ENCODE peak calls at places on chromosomes 1 and 21, in five cellular contexts. R, X, T, Z and P are unnamed samples. For H3K27me3 and H3K4me1, the result is how much of the 10 kb centered on the place peaks cover.

GRCh38 chr1:224427346-224427745 is 7.3 kb downstream of the WDR26 start:
- DNase-seq in R (no peak), X (no peak), T (no peak), Z (no peak), P (no peak)

GRCh38 chr1:35202048-35202719 is 9.2 kb upstream of the SFPQ start:
- DNase-seq in R (peak), X (no peak), T (peak), Z (peak), P (no peak)

GRCh38 chr21:9759972-9760371 is 761.4 kb upstream of the TPTE start:
- DNase-seq in R (no peak), X (no peak), T (no peak), Z (no peak), P (no peak)

GRCh38 chr1:181601186-181601950 is 118.1 kb downstream of the CACNA1E start:
- DNase-seq in R (no peak), X (no peak), T (no peak), Z (no peak), P (no peak)

GRCh38 chr21:44011123-44011773 is 861 bp upstream of the TRAPPC10 start:
- DNase-seq in R (no peak), X (no peak), T (no peak), Z (no peak), P (no peak)

GRCh38 chr1:14934867-14935266 is 218.7 kb upstream of the TMEM51 start:
- DNase-seq in R (no peak), X (no peak), T (no peak), Z (no peak), P (no peak)

GRCh38 chr1:175822575-175822974 is 79.2 kb upstream of the TNR start:
- DNase-seq in R (no peak), X (no peak), T (no peak), Z (no peak), P (no peak)

GRCh38 chr1:30316056-30316455 is 407.3 kb downstream of the MATN1 start:
- DNase-seq in R (no peak), X (no peak), T (no peak), Z (no peak), P (no peak)

GRCh38 chr1:32241011-32241763 is 5.8 kb upstream of the FAM167B start:
- DNase-seq in R (no peak), X (peak), T (peak), Z (peak), P (no peak)

GRCh38 chr1:57400041-57400440 is 23.8 kb downstream of the DAB1 start:
- DNase-seq in R (no peak), X (no peak), T (no peak), Z (no peak), P (no peak)

GRCh38 chr1:245453556-245453955 is 298.8 kb downstream of the KIF26B start:
- DNase-seq in R (no peak), X (no peak), T (no peak), Z (no peak), P (no peak)

GRCh38 chr1:171188388-171189266 is 3.5 kb downstream of the FMO2 start:
- DNase-seq in R (peak), X (no peak), T (peak), Z (no peak), P (no peak)

GRCh38 chr1:42456754-42457089 is 379 bp downstream of the PPCS start:
- DNase-seq in R (no peak), X (no peak), T (no peak), Z (no peak), P (no peak)

GRCh38 chr1:115281143-115281542 is 56.9 kb downstream of the NGF start:
- DNase-seq in R (no peak), X (no peak), T (no peak), Z (no peak), P (no peak)

GRCh38 chr1:206953126-206953525 is 6.9 kb upstream of the PIGR start:
- DNase-seq in R (no peak), X (no peak), T (no peak), Z (no peak), P (no peak)

GRCh38 chr1:167516404-167517388 is 1.6 kb downstream of the CD247 start:
- DNase-seq in R (no peak), X (no peak), T (no peak), Z (no peak), P (no peak)

GRCh38 chr1:157101196-157101595 is 1.6 kb upstream of the ETV3L start:
- DNase-seq in R (no peak), X (no peak), T (no peak), Z (no peak), P (no peak)

GRCh38 chr1:178531897-178532296 is 19.0 kb downstream of the TEX35 start:
- DNase-seq in R (no peak), X (no peak), T (peak), Z (no peak), P (no peak)

GRCh38 chr1:45518910-45519309 is 2.8 kb downstream of the PRDX1 start:
- DNase-seq in R (no peak), X (no peak), T (no peak), Z (no peak), P (no peak)

GRCh38 chr1:235588916-235589515 is 60.6 kb downstream of the GNG4 start:
- DNase-seq in R (no peak), X (no peak), T (peak), Z (no peak), P (no peak)

GRCh38 chr1:108817016-108817415 is 39.9 kb downstream of the AKNAD1 start:
- DNase-seq in R (no peak), X (no peak), T (peak), Z (no peak), P (no peak)

GRCh38 chr1:177246710-177247588 is 76.2 kb downstream of the BRINP2 start:
- DNase-seq in R (no peak), X (no peak), T (no peak), Z (no peak), P (no peak)

GRCh38 chr1:31723828-31724359 is 20.1 kb upstream of the COL16A1 start:
- DNase-seq in R (no peak), X (peak), T (peak), Z (peak), P (no peak)

GRCh38 chr1:168441745-168442144 is 102.1 kb downstream of the XCL2 start:
- DNase-seq in R (no peak), X (no peak), T (no peak), Z (no peak), P (no peak)

GRCh38 chr21:39688010-39688409 is 57.0 kb upstream of the IGSF5 start:
- DNase-seq in R (no peak), X (no peak), T (no peak), Z (no peak), P (no peak)

GRCh38 chr1:194517567-194517966 is 1331.2 kb upstream of the B3GALT2 start:
- DNase-seq in R (no peak), X (no peak), T (no peak), Z (no peak), P (no peak)

GRCh38 chr1:202806845-202807366 is 1.3 kb downstream of the KDM5B start:
- DNase-seq in R (no peak), X (peak), T (peak), Z (no peak), P (no peak)

GRCh38 chr1:222243902-222244301 is 304.0 kb downstream of the HHIPL2 start:
- DNase-seq in R (peak), X (no peak), T (no peak), Z (no peak), P (peak)

GRCh38 chr1:220527279-220528048 is 472 bp upstream of the MARK1 start:
- DNase-seq in R (no peak), X (peak), T (peak), Z (no peak), P (no peak)

GRCh38 chr1:220529530-220529920 is 1.6 kb downstream of the MARK1 start:
- DNase-seq in R (no peak), X (no peak), T (no peak), Z (no peak), P (no peak)

GRCh38 chr1:220528049-220528678 is at the start of gene MARK1:
- DNase-seq in R (no peak), X (peak), T (peak), Z (no peak), P (peak)

GRCh38 chr1:220526294-220526693 is 1.6 kb upstream of the MARK1 start:
- DNase-seq in R (no peak), X (no peak), T (no peak), Z (no peak), P (no peak)

DNA sequence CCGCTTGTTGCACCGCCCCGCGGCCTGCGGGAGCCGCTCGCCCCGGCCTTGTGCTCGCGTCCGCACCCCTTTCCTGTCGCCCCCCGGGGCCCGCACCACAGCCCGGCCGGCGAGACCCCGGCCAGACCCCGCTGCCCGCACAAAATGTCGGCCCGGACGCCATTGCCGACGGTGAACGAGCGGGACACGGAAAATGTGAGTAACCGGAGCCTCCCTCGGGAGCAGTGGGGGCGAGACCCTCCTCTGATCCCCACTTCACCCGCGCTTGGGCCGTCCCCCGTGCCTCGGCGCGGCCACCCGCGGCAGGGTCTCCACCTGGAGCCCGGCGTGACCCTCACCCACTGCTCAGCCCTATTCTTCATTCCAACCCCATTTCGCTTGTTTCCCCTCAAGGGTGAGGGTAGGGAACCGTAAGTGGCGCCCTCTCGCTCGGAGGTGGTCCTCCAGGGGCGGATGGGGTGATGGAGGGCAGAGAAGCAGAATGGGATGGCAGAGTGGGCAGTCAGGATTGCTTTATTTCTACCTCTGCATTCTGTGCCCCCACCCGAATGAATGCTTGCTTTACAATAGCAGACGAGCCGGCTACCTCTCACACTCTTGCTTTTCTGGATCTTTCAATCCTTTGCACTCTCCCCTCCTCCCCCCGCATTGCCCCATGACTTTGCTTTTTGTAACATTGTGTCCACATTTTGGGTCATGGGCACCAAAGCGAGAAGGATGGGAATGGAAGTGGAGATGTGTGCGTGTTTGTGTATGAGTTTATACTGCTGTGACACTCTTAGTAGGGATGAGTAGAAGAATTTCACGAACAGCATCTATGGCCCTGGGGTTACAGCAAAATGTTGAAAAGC is 968 bp downstream of the MARK1 start:
- DNase-seq in R (no peak), X (no peak), T (no peak), Z (no peak), P (no peak)
- H3K27me3 ChIP-seq in R (under half), X (under half), T (under half), Z (under half), P (under half)

DNA sequence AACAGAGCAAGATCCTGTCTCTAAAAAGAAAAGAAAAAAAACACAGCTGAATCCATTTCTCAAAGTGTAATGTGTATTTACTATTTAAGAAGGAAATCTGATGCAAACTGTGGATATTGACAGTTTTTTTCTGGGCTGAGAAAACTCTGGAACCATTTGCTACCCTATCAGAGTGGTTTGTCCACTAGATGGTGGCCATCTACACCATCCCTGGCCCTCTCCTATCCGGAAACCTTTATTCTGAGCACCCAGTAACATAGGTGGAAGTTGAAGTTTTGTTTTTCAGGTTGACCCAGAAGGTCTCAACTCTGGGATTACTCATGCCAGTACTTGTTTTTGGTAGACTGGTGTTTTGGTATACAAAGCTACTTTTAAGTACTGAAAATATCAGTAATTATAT is 20.2 kb downstream of the ECHDC2 start:
- DNase-seq in R (no peak), X (no peak), T (no peak), Z (no peak), P (no peak)
- TF ChIP-seq CTCF in R (no peak), X (no peak), T (no peak), Z (no peak), P (no peak)

GRCh38 chr21:45089964-45090363 is 15.6 kb downstream of the ADARB1 start:
- DNase-seq in R (no peak), X (no peak), T (no peak), Z (no peak), P (no peak)
- H3K4me1 ChIP-seq in R (under half), X (under half), T (under half), Z (under half), P (under half)

GRCh38 chr1:200874694-200875093 is 1.9 kb downstream of the GPR25 start:
- DNase-seq in R (no peak), X (no peak), T (no peak), Z (no peak), P (no peak)
- H3K27me3 ChIP-seq in R (under half), X (under half), T (under half), Z (under half), P (under half)

GRCh38 chr21:28719731-28720130 is 272.9 kb downstream of the LTN1 start:
- DNase-seq in R (no peak), X (no peak), T (no peak), Z (no peak), P (no peak)
- TF ChIP-seq CTCF in R (no peak), X (no peak), T (no peak), Z (no peak), P (no peak)

GRCh38 chr1:28246427-28246832 is 10.5 kb downstream of the ATP5IF1 start:
- DNase-seq in R (no peak), X (no peak), T (no peak), Z (no peak), P (no peak)

GRCh38 chr1:28249879-28250295 is 9.4 kb upstream of the SESN2 start:
- DNase-seq in R (no peak), X (no peak), T (no peak), Z (no peak), P (no peak)

GRCh38 chr1:28248273-28249012 is 10.9 kb upstream of the SESN2 start:
- DNase-seq in R (peak), X (peak), T (peak), Z (peak), P (no peak)

GRCh38 chr1:28249013-28249870 is 10.1 kb upstream of the SESN2 start:
- DNase-seq in R (peak), X (peak), T (no peak), Z (no peak), P (no peak)

GRCh38 chr1:28247603-28248272 is 11.6 kb upstream of the SESN2 start:
- DNase-seq in R (no peak), X (no peak), T (no peak), Z (no peak), P (no peak)
- H3K4me1 ChIP-seq in R (under half), X (half or more), T (under half), Z (under half), P (under half)

GRCh38 chr21:41510500-41510899 is 2.5 kb upstream of the TMPRSS2 start:
- DNase-seq in R (no peak), X (no peak), T (no peak), Z (no peak), P (no peak)
- H3K27me3 ChIP-seq in R (under half), X (under half), T (under half), Z (under half), P (under half)